ENCODE peak calls at places on chromosomes 1 and 21, in eight cellular contexts. J is activated CD4-positive, CD25-positive, alpha-beta regulatory T cell treated with anti-CD3 and anti-CD28 coated beads, Interleukin-2, amount 50 U/mL, for 72 hours; R is activated CD4-positive, alpha-beta T cell treated with anti-CD3 and anti-CD28 coated beads for 36 hours; W is NCI-H146; Y is fibroblast of mammary gland; S is effector memory CD8-positive, alpha-beta T cell; G is Right ventricle myocardium superior; D is T-helper 1 cell. H is an unnamed sample.

GRCh38 chr1:154151311-154151710 is 3.6 kb downstream of the NUP210L start:
- DNase-seq in J (no peak), Y (peak), G (no peak), R (no peak), S (no peak), W (no peak), D (no peak), H (peak)

GRCh38 chr1:14614326-14614725 is 15.8 kb downstream of the KAZN start:
- DNase-seq in Y (no peak), G (no peak), S (no peak), W (no peak), R (no peak), D (no peak), J (no peak), H (no peak)

GRCh38 chr1:153678519-153679336 is at the start of gene NPR1:
- DNase-seq in Y (peak), D (peak), S (no peak), G (peak), W (peak), R (peak), J (no peak), H (peak)

GRCh38 chr1:99363531-99363930 is 99.2 kb downstream of the PLPPR4 start:
- DNase-seq in Y (no peak), R (no peak), J (no peak), G (no peak), S (no peak), W (no peak), D (no peak), H (no peak)

GRCh38 chr1:153610334-153611023 is 2.5 kb downstream of the S100A16 start:
- DNase-seq in Y (peak), D (no peak), G (no peak), J (no peak), R (no peak), S (no peak), W (no peak), H (peak)

GRCh38 chr1:107821340-107821739 is 143.6 kb downstream of the VAV3 start:
- DNase-seq in D (peak), R (peak), J (no peak), Y (peak), W (no peak), G (no peak), S (no peak), H (no peak)

GRCh38 chr1:42784946-42785693 is at the start of gene TMEM269:
- DNase-seq in R (peak), S (peak), G (peak), Y (no peak), D (peak), J (peak), W (peak), H (peak)

GRCh38 chr1:7972285-7972684 is 10.8 kb downstream of the PARK7 start:
- DNase-seq in W (no peak), G (no peak), S (no peak), Y (no peak), J (no peak), R (no peak), D (no peak), H (peak)

GRCh38 chr21:43323244-43324005 is 103.5 kb downstream of the SIK1 start:
- DNase-seq in D (no peak), S (no peak), Y (no peak), W (no peak), G (peak), J (no peak), R (no peak), H (peak)

GRCh38 chr1:56204206-56204605 is 375.2 kb downstream of the PLPP3 start:
- DNase-seq in R (no peak), G (no peak), Y (no peak), S (no peak), W (no peak), D (no peak), J (no peak), H (no peak)

GRCh38 chr1:152037920-152038658 is 1.3 kb upstream of the S100A11 start:
- DNase-seq in G (no peak), W (no peak), J (no peak), S (no peak), R (no peak), D (no peak), Y (no peak), H (no peak)

H was measured in EH.